ENCODE peak calls at places on chromosome 4, in ten cellular contexts. K is transverse colon, R is right lobe of liver, L is MCF 10A, Q is activated B cell treated with CpG ODN at 0.5 μM for 24 hours, S is pancreas, I is adrenal gland, P is endothelial cell, M is OCI-LY7, D is AG04450. G is an unnamed sample.

GRCh38 chr4:184599492-184600135 is 49.6 kb downstream of the CASP3 start:
- DNase-seq in D (peak), I (no peak), M (no peak), Q (no peak), R (no peak), L (peak), S (no peak), P (no peak), K (no peak), G (no peak)

GRCh38 chr4:141571368-141571767 is 65.0 kb upstream of the IL15 start:
- DNase-seq in D (no peak), M (no peak), S (no peak), L (peak), K (no peak), I (no peak), R (no peak), P (no peak), Q (no peak), G (no peak)

GRCh38 chr4:165592386-165592785 is 213.6 kb downstream of the CPE start:
- DNase-seq in M (no peak), I (no peak), S (no peak), R (no peak), L (no peak), K (no peak), D (no peak), Q (no peak), P (no peak), G (no peak)

GRCh38 chr4:173758132-173758531 is 228.1 kb upstream of the HAND2 start:
- DNase-seq in S (no peak), P (no peak), K (no peak), I (no peak), M (no peak), R (no peak), D (no peak), Q (no peak), L (no peak), G (no peak)

GRCh38 chr4:101102114-101102752 is 245.1 kb downstream of the PPP3CA start:
- DNase-seq in K (peak), R (no peak), D (peak), S (peak), Q (no peak), M (no peak), L (peak), P (no peak), I (no peak), G (no peak)

GRCh38 chr4:152211936-152212675 is 323.8 kb downstream of the FBXW7 start:
- DNase-seq in Q (no peak), S (no peak), L (no peak), I (no peak), M (no peak), P (no peak), D (no peak), R (no peak), K (no peak), G (no peak)

GRCh38 chr4:165359501-165359900 is 19.3 kb upstream of the CPE start:
- DNase-seq in P (no peak), D (no peak), I (no peak), Q (no peak), M (no peak), K (no peak), L (peak), S (no peak), R (no peak), G (no peak)

GRCh38 chr4:7651461-7651921 is 216.8 kb upstream of the PSAPL1 start:
- DNase-seq in I (no peak), L (peak), M (no peak), R (no peak), P (no peak), K (no peak), D (no peak), S (no peak), Q (no peak), G (no peak)

GRCh38 chr4:138035781-138036258 is 206.3 kb downstream of the SLC7A11 start:
- DNase-seq in Q (peak), D (no peak), P (peak), L (peak), I (no peak), R (no peak), K (no peak), S (no peak), M (peak), G (no peak)

GRCh38 chr4:150794706-150795105 is 212.8 kb downstream of the MAB21L2 start:
- DNase-seq in I (no peak), R (no peak), K (no peak), M (no peak), S (no peak), L (no peak), P (no peak), D (no peak), Q (no peak), G (no peak)

GRCh38 chr4:153634737-153635353 is 49.2 kb upstream of the TLR2 start:
- DNase-seq in I (no peak), L (peak), D (no peak), R (no peak), S (no peak), K (no peak), P (no peak), Q (no peak), M (peak), G (no peak)

GRCh38 chr4:81019016-81019415 is 11.5 kb upstream of the BMP3 start:
- DNase-seq in I (no peak), Q (no peak), D (no peak), P (no peak), L (no peak), S (no peak), M (no peak), R (no peak), K (peak), G (no peak)

GRCh38 chr4:169295822-169296221 is 25.1 kb upstream of the SH3RF1 start:
- DNase-seq in L (no peak), K (no peak), I (no peak), P (no peak), M (no peak), D (no peak), S (no peak), Q (no peak), R (no peak), G (no peak)

GRCh38 chr4:98510757-98511517 is 147.5 kb downstream of the TSPAN5 start:
- DNase-seq in D (peak), S (no peak), L (peak), I (no peak), K (no peak), R (no peak), Q (no peak), M (no peak), P (no peak), G (no peak)

GRCh38 chr4:54067163-54067562 is 2.8 kb upstream of the CHIC2 start:
- DNase-seq in K (peak), Q (no peak), P (peak), I (no peak), R (no peak), L (peak), S (peak), D (no peak), M (no peak), G (no peak)

GRCh38 chr4:7379719-7380118 is 55.0 kb downstream of the PSAPL1 start:
- DNase-seq in M (no peak), Q (no peak), K (no peak), R (no peak), S (no peak), D (no peak), L (no peak), I (no peak), P (no peak), G (no peak)

GRCh38 chr4:151331276-151332042 is 6.1 kb upstream of the SH3D19 start:
- DNase-seq in D (no peak), M (no peak), S (no peak), K (no peak), P (no peak), L (peak), R (no peak), I (no peak), Q (no peak), G (no peak)

GRCh38 chr4:89868999-89869589 is 25.6 kb upstream of the MMRN1 start:
- DNase-seq in M (no peak), L (peak), S (no peak), R (no peak), I (no peak), D (no peak), P (no peak), K (no peak), Q (no peak), G (no peak)
- TF ChIP-seq CTCF in M (peak), L (peak), S (peak), R (peak), I (peak), D (peak), P (peak), K (peak), Q (no peak), G (no peak)

GRCh38 chr4:128068927-128069326 is 7.8 kb downstream of the LARP1B start:
- DNase-seq in K (no peak), Q (no peak), I (no peak), S (no peak), R (no peak), P (peak), L (peak), D (no peak), M (peak), G (no peak)
- TF ChIP-seq CTCF in K (no peak), Q (no peak), I (no peak), S (no peak), R (peak), P (peak), L (no peak), D (peak), M (peak), G (no peak)

GRCh38 chr4:122930877-122931276 is 8.5 kb upstream of the NUDT6 start:
- DNase-seq in I (no peak), M (peak), S (no peak), D (no peak), Q (no peak), R (no peak), L (peak), P (no peak), K (no peak), G (no peak)
- TF ChIP-seq CTCF in I (peak), M (peak), S (peak), D (peak), Q (peak), R (peak), L (peak), P (peak), K (peak), G (peak)

GRCh38 chr4:189088783-189089182 is 851.9 kb upstream of the FRG1 start:
- DNase-seq in D (peak), P (no peak), Q (no peak), M (no peak), S (no peak), L (no peak), I (no peak), K (no peak), R (no peak), G (no peak)

GRCh38 chr4:189084671-189085070 is 856.0 kb upstream of the FRG1 start:
- DNase-seq in I (no peak), L (peak), P (no peak), Q (no peak), D (no peak), S (no peak), R (no peak), K (no peak), M (no peak), G (no peak)

GRCh38 chr4:189092596-189092995 is 848.1 kb upstream of the FRG1 start:
- DNase-seq in S (no peak), R (no peak), K (no peak), D (no peak), I (no peak), P (no peak), M (peak), L (peak), Q (no peak), G (no peak)

GRCh38 chr4:189087981-189088380 is 852.7 kb upstream of the FRG1 start:
- DNase-seq in R (no peak), D (no peak), I (no peak), L (no peak), S (no peak), P (no peak), M (no peak), Q (no peak), K (no peak), G (no peak)

DNA sequence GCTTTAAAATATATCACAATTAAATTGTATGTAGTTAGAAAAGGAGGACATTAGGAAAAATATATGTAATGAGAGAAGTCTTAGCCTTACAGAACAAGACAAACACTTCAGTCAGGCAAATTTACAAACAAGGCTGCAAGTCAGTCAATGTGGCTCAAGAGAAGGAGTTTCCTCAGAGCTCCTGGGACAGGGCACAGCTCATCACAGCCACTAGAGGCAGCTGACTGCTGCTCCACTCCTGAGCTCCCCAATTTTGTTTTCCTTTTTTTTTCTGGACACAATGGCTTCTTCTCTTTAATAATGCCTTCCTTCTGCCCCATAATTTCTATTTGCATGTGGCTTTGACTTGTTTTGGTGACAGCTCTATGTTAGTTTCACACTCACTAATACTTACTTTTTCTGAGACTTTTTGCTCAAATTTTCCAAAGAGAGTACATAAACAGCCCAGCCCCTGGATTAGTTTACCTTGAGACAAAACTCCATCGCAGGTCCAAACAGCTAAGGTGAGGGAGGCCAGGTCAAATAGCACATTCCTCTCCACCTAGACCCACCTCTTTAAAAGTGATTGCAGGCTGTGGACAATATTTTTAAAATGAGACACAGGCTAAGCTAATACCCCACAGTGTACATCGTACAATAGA is 850.4 kb upstream of the FRG1 start:
- DNase-seq in I (no peak), Q (no peak), R (no peak), P (peak), S (no peak), L (peak), D (no peak), M (no peak), K (no peak), G (no peak)
- TF ChIP-seq CTCF in I (peak), Q (no peak), R (peak), P (peak), S (no peak), L (peak), D (peak), M (peak), K (no peak), G (no peak)

DNA sequence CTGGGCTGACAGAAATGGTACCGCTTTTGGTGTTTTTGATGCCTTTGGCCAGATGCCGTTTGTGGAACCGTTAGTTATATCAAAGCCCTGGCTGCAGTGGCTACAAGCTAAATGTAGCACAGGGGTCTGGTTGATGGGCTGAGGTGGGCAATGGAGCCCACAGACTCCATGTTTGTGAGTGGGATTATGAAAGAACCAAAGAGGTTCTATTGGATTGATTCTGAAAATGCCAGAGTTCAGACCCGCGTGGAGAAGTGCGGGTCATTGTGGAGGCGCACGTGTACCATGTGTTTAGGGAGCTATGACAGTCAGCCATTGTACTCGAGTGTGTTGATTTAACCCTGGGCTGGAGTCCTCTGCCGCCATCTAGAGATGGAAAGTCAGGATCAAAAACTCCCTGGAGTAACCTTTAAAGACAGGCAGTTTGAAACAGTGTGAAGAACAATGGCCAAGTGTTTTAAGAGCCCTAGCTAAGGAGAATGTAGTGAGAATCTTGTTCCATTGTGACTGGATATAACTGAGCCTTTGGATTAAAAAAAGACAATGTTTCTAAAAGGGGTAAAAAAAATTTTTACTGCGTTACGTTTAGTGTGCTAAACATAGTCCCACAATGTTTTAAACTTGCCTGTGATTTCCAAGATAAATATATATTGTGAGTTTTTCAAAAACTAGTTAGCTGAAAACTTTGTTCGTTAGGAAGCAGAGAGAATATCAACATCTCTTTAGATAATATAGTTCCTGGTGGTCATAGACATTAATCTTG is 12.7 kb downstream of the ART3 start:
- DNase-seq in K (peak), Q (no peak), P (peak), I (peak), M (no peak), R (peak), L (peak), S (peak), D (peak), G (no peak)
- TF ChIP-seq CTCF in K (no peak), Q (no peak), P (no peak), I (peak), M (peak), R (peak), L (peak), S (no peak), D (peak), G (peak)

DNA sequence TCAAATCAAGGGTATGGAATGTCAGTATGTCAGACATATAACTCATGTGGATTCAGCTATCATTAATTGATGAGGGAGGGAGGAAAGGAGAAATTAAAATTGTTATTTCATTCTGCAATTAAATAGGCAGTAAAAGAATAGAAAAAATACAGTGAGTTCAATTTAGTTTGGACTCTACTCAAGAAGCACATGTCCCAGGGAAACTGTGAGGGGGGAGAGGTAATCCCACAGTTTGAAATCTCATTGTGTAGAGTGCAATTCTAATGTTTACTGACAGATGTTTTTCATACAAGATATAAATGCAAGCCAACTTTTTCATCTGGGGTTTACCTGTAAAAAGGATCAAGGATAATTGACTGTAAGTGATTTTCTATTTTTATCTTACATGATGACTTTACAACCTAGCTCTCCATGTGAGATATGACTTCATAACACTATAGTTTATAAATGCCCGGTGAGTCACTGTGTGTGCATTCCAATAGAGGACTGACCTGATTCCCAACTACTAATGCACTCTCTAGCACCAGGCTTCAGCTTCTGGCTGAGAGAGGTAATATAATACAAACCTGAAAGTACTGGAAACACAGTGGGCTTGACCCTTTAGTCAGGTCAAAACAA is 35.2 kb upstream of the SCD5 start:
- DNase-seq in Q (no peak), L (peak), S (no peak), M (no peak), I (no peak), K (peak), P (no peak), R (no peak), D (peak), G (no peak)
- TF ChIP-seq CTCF in Q (no peak), L (no peak), S (no peak), M (no peak), I (no peak), K (peak), P (no peak), R (no peak), D (peak), G (no peak)

DNA sequence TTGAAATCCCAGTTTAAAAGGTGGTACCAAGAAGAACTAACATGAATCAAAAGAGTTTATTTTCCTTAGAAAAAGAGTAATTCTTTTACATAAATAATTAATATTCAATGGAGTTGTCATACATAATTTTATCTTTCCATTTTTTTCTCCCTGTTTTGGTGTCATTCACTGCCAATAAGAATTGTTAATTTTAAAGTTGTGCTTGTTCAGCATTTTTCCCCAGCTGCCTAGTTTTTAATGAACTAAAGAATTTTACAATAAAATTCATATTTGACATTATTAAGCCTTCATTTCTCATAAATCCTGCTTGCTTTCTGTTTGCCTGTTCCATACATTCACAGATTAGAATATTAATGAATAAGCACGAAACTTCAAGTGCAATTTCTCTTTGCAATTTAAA is 393.6 kb downstream of the GRXCR1 start:
- DNase-seq in K (no peak), Q (no peak), S (no peak), D (no peak), R (no peak), I (no peak), P (no peak), M (no peak), L (no peak), G (no peak)
- TF ChIP-seq CTCF in K (no peak), Q (no peak), S (no peak), D (no peak), R (no peak), I (no peak), P (no peak), M (no peak), L (no peak), G (no peak)

G was measured in lung.